ENCODE peak calls at places on chromosomes 13 and 19, in five cellular contexts. W is transverse colon, H is GM12878, O is GM23338, D is upper lobe of left lung. Q is an unnamed sample.

GRCh38 chr19:55692681-55693081 is 17.7 kb downstream of the EPN1 start:
- DNase-seq in W (no peak), H (no peak), O (no peak), D (peak; percentile 62), Q (no peak)

GRCh38 chr13:102846261-102847015 is 606 bp downstream of the ERCC5 start:
- DNase-seq in W (peak; percentile 60), H (no peak), O (peak; percentile 36), D (peak; percentile 81), Q (peak; percentile 72)

GRCh38 chr13:110390572-110390971 is 83.5 kb downstream of the COL4A2 start:
- DNase-seq in W (no peak), H (no peak), O (no peak), D (no peak), Q (no peak)

GRCh38 chr19:41706741-41707501 is 1.5 kb upstream of the CEACAM5 start:
- DNase-seq in W (peak; percentile 87), H (peak; percentile 3), O (peak; percentile 93), D (peak; percentile 88), Q (peak; percentile 77)

GRCh38 chr13:33859691-33860303 is 41.8 kb downstream of the RFC3 start:
- DNase-seq in W (no peak), H (no peak), O (no peak), D (no peak), Q (no peak)

GRCh38 chr19:9622531-9622930 is 1.5 kb upstream of the ZNF561 start:
- DNase-seq in W (no peak), H (no peak), O (no peak), D (no peak), Q (no peak)

GRCh38 chr13:110397445-110397844 is 90.4 kb downstream of the COL4A2 start:
- DNase-seq in W (no peak), H (no peak), O (no peak), D (no peak), Q (no peak)

GRCh38 chr13:73056054-73056962 is 2.5 kb upstream of the KLF5 start:
- DNase-seq in W (no peak), H (no peak), O (no peak), D (no peak), Q (no peak)

GRCh38 chr13:94073006-94073744 is 406.3 kb downstream of the DCT start:
- DNase-seq in W (no peak), H (no peak), O (peak; percentile 14), D (no peak), Q (no peak)

GRCh38 chr13:29435125-29435911 is 160.2 kb downstream of the SLC7A1 start:
- DNase-seq in W (no peak), H (no peak), O (no peak), D (no peak), Q (no peak)

GRCh38 chr13:96053003-96053703 is at the start of gene UGGT2:
- DNase-seq in W (peak; percentile 97), H (peak; percentile 64), O (peak; percentile 90), D (peak; percentile 99), Q (peak; percentile 96)

GRCh38 chr19:44050740-44051653 is 839 bp upstream of the ZNF223 start:
- DNase-seq in W (peak; percentile 50), H (no peak), O (peak; percentile 77), D (no peak), Q (no peak)

GRCh38 chr13:112106467-112107141 is 39.7 kb downstream of the SOX1 start:
- DNase-seq in W (no peak), H (no peak), O (peak; percentile 68), D (peak; percentile 54), Q (no peak)

GRCh38 chr13:30829145-30829544 is 76.9 kb upstream of the MEDAG start:
- DNase-seq in W (no peak), H (no peak), O (no peak), D (no peak), Q (no peak)

GRCh38 chr19:39310558-39311311 is 9.9 kb downstream of the LRFN1 start:
- DNase-seq in W (no peak), H (no peak), O (peak; percentile 84), D (no peak), Q (no peak)

GRCh38 chr13:46295531-46296464 is 84.1 kb downstream of the LRRC63 start:
- DNase-seq in W (peak; percentile 34), H (peak; percentile 28), O (no peak), D (no peak), Q (peak; percentile 64)

GRCh38 chr13:99553033-99553432 is 51.8 kb downstream of the TM9SF2 start:
- DNase-seq in W (no peak), H (no peak), O (no peak), D (no peak), Q (no peak)

GRCh38 chr19:3161453-3161852 is 17.1 kb upstream of the S1PR4 start:
- DNase-seq in W (no peak), H (no peak), O (no peak), D (no peak), Q (no peak)

GRCh38 chr13:110560606-110561334 is 752 bp downstream of the RAB20 start:
- DNase-seq in W (peak; percentile 38), H (no peak), O (peak; percentile 69), D (no peak), Q (no peak)

GRCh38 chr19:35287713-35288112 is 4.2 kb upstream of the MAG start:
- DNase-seq in W (no peak), H (no peak), O (no peak), D (no peak), Q (no peak)

GRCh38 chr19:21751379-21751778 is 16.0 kb downstream of the ZNF100 start:
- DNase-seq in W (no peak), H (no peak), O (no peak), D (no peak), Q (no peak)

GRCh38 chr13:46492946-46493345 is 60.0 kb upstream of the LRCH1 start:
- DNase-seq in W (no peak), H (no peak), O (peak; percentile 77), D (no peak), Q (no peak)

GRCh38 chr19:14369399-14370168 is 11.7 kb upstream of the ADGRE5 start:
- DNase-seq in W (peak; percentile 50), H (no peak), O (no peak), D (no peak), Q (no peak)

GRCh38 chr13:59337070-59337469 is 826.7 kb downstream of the DIAPH3 start:
- DNase-seq in W (no peak), H (no peak), O (no peak), D (no peak), Q (no peak)

GRCh38 chr13:24128112-24128511 is 32.4 kb upstream of the SPATA13 start:
- DNase-seq in W (no peak), H (no peak), O (no peak), D (no peak), Q (no peak)

GRCh38 chr19:35938282-35939224 is 2.4 kb downstream of the LRFN3 start:
- DNase-seq in W (no peak), H (no peak), O (no peak), D (no peak), Q (no peak)

GRCh38 chr13:70812481-70812880 is 704.2 kb upstream of the KLHL1 start:
- DNase-seq in W (no peak), H (no peak), O (no peak), D (no peak), Q (no peak)

GRCh38 chr19:43957891-43958290 is 6.9 kb downstream of the ZNF221 start:
- DNase-seq in W (no peak), H (no peak), O (no peak), D (no peak), Q (no peak)

GRCh38 chr13:80668452-80668851 is 327.5 kb upstream of the SPRY2 start:
- DNase-seq in W (no peak), H (no peak), O (no peak), D (no peak), Q (no peak)

GRCh38 chr13:104132849-104133248 is 1066.6 kb upstream of the SLC10A2 start:
- DNase-seq in W (no peak), H (no peak), O (peak; percentile 7), D (no peak), Q (no peak)

GRCh38 chr19:1668339-1669123 is 16.1 kb upstream of the TCF3 start:
- DNase-seq in W (peak; percentile 60), H (no peak), O (peak; percentile 64), D (no peak), Q (no peak)
- H3K27me3 ChIP-seq in W (peaks cover 84% of the 10 kb centered on the region), H (no peaks in the 10 kb centered on the region), O (peaks cover 72% of the 10 kb centered on the region), D (peaks cover 45% of the 10 kb centered on the region), Q (peaks cover 76% of the 10 kb centered on the region)

DNA sequence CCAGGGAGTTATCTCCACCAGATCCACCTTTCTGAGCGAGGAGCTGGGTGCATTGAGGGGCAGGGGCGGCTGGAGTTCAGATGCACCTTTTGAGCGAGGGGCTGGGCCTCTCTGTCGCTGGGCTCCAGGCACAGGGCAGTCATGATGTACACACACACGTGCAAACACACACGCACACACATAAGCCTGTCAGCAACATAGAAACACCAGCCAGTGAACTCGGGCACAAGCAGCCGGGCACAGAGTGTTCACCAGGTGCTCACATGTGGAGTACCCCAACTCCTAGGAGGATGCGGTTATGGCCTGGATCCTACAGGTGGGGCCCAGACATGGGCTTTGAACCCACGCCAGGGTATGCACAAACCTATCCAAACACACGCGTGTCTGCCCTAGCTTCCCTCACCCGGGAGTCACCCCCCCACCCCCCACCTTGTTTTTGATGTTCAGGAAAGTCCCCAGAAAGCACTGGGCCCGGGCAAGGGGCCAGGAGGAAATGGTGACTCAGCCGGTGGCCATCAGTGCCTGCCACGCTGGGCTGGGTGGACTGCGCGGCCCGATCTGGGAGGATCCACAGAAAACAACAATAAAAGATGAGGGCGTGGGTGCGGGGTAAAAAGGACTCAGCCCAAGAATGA is 13.3 kb downstream of the ARRDC2 start:
- DNase-seq in W (peak; percentile 78), H (no peak), O (no peak), D (peak; percentile 86), Q (peak; percentile 94)
- TF ChIP-seq POLR2AphosphoS5 in W (peak; percentile 15), H (no peak), O (no peak), D (peak; percentile 86), Q (no peak)

DNA sequence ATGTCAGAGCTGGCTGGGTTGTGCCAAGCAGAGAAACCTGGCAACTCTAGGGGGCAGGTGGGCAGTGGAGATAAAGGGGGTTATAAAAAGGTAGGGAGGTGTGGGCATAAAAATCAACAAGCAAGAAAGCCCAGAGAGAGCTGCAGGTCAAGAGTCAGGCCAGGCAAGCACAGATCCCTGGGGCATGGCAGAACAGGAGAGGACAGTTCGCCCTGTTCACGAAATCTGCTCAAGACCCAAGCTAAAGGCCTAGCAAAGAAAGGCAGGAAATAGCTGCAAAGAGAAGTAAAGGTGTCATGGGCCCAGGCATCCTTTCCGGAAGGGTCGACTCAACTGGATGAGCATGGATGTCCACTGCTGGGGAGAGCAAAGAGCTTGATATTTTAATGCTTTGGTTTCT is 3.4 kb downstream of the MBNL2 start:
- DNase-seq in W (no peak), H (no peak), O (no peak), D (no peak), Q (no peak)
- H3K27me3 ChIP-seq in W (no peaks in the 10 kb centered on the region), H (no peaks in the 10 kb centered on the region), O (peaks cover 81% of the 10 kb centered on the region), D (no peaks in the 10 kb centered on the region), Q (no peaks in the 10 kb centered on the region)

DNA sequence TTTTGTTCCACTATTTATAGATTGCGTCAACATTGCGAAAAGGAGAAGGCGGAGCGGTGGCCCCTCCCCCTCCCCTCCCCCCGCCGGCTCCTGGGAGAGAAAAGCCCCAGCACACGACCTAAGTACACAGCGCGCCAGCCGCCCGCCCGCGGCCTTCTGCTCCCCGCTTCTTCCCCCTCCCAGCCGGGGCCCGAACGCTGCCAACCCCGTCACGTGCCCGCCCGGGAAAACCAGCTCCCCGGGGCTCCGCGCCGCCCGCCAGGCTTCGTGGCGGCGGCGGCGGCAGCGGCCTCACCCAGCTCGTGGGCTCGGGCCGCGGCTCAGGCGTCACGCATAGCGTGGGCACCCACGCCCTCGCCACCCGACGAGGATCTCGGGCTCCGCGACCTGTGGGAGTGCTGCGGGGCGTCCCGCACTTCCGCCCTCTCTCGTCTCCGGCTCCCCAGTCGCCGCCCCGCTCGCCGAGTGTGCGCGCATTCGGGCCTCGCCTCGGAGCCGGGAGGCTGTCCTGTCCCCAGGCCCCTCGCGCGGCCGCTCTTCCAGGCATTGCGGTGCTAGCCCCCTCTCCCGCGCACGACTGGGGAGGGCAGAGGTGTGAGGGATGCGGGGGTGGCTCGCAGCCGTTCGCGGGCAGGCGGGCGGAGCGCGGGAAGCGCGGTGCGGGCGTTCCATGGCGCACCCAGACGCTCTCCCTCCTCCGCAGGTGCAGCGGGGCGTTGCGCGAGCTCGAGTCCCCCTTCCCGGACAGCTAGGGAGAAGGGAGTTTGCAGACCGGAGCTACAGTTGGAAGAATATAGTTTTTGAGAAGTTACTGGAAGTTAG is 110.5 kb downstream of the KCNRG start:
- DNase-seq in W (peak; percentile 96), H (no peak), O (peak; percentile 91), D (peak; percentile 98), Q (peak; percentile 95)
- TF ChIP-seq POLR2AphosphoS5 in W (peak; percentile 43), H (no peak), O (no peak), D (peak; percentile 81), Q (peak; percentile 81)